ENCODE peak calls at places on chromosomes 12 and 14, in four cellular contexts. One of them, this sample, is unnamed.

GRCh38 chr14:55701638-55702037 is 121.6 kb downstream of the KTN1 start:
- DNase-seq in MM.1S: no peak
- DNase-seq in stomach: no peak
- DNase-seq in HFFc6: peak
- DNase-seq in this sample: no peak

GRCh38 chr12:98509063-98509462 is 6.3 kb upstream of the TMPO start:
- DNase-seq in MM.1S: no peak
- DNase-seq in stomach: no peak
- DNase-seq in HFFc6: no peak
- DNase-seq in this sample: no peak

GRCh38 chr14:50351016-50351415 is 38.9 kb downstream of the DMAC2L start:
- DNase-seq in stomach: no peak
- DNase-seq in HFFc6: peak
- DNase-seq in MM.1S: no peak
- DNase-seq in this sample: no peak

GRCh38 chr14:58955294-58955821 is 233.1 kb upstream of the DAAM1 start:
- DNase-seq in stomach: no peak
- DNase-seq in HFFc6: no peak
- DNase-seq in MM.1S: no peak
- DNase-seq in this sample: no peak

GRCh38 chr12:48041591-48042423 is 37.5 kb upstream of the COL2A1 start:
- DNase-seq in stomach: no peak
- DNase-seq in MM.1S: no peak
- DNase-seq in HFFc6: no peak
- DNase-seq in this sample: no peak

GRCh38 chr12:11834104-11834812 is 184.8 kb downstream of the ETV6 start:
- DNase-seq in HFFc6: peak
- DNase-seq in stomach: no peak
- DNase-seq in MM.1S: no peak
- DNase-seq in this sample: no peak

GRCh38 chr14:33401326-33401725 is 462.6 kb downstream of the NPAS3 start:
- DNase-seq in MM.1S: no peak
- DNase-seq in HFFc6: no peak
- DNase-seq in stomach: no peak
- DNase-seq in this sample: no peak

GRCh38 chr12:62692884-62693283 is 226.3 kb downstream of the MON2 start:
- DNase-seq in HFFc6: peak
- DNase-seq in stomach: no peak
- DNase-seq in MM.1S: no peak
- DNase-seq in this sample: no peak

GRCh38 chr14:48417715-48418500 is 742.5 kb upstream of the MDGA2 start:
- DNase-seq in MM.1S: no peak
- DNase-seq in HFFc6: no peak
- DNase-seq in stomach: no peak
- DNase-seq in this sample: no peak

GRCh38 chr12:111775205-111776193 is 8.8 kb downstream of the ALDH2 start:
- DNase-seq in stomach: peak
- DNase-seq in HFFc6: no peak
- DNase-seq in MM.1S: no peak
- DNase-seq in this sample: no peak

GRCh38 chr12:102833687-102834435 is 83.2 kb downstream of the PAH start:
- DNase-seq in stomach: no peak
- DNase-seq in MM.1S: peak
- DNase-seq in HFFc6: peak
- DNase-seq in this sample: peak

GRCh38 chr14:96213871-96214465 is 9.3 kb downstream of the BDKRB2 start:
- DNase-seq in HFFc6: no peak
- DNase-seq in MM.1S: no peak
- DNase-seq in stomach: no peak
- DNase-seq in this sample: no peak

GRCh38 chr12:2637371-2637770 is 157.4 kb upstream of the FKBP4 start:
- DNase-seq in stomach: no peak
- DNase-seq in HFFc6: no peak
- DNase-seq in MM.1S: no peak
- DNase-seq in this sample: no peak

GRCh38 chr12:83156800-83157199 is 470.1 kb downstream of the TMTC2 start:
- DNase-seq in HFFc6: no peak
- DNase-seq in MM.1S: peak
- DNase-seq in stomach: no peak
- DNase-seq in this sample: no peak

GRCh38 chr12:52335598-52336262 is 14.5 kb upstream of the KRT83 start:
- DNase-seq in HFFc6: no peak
- DNase-seq in stomach: peak
- DNase-seq in MM.1S: no peak
- DNase-seq in this sample: no peak

GRCh38 chr12:67035121-67035520 is 234.0 kb upstream of the CAND1 start:
- DNase-seq in MM.1S: no peak
- DNase-seq in HFFc6: no peak
- DNase-seq in stomach: no peak
- DNase-seq in this sample: no peak

GRCh38 chr12:6961695-6962284 is 8.7 kb downstream of the PHB2 start:
- DNase-seq in HFFc6: peak
- DNase-seq in MM.1S: peak
- DNase-seq in stomach: peak
- DNase-seq in this sample: peak

This sample was measured in NCI-H460.